ENCODE peak calls at places on chromosomes 16 and 17, in six cellular contexts. K, L, S, J, P and N are unnamed samples.

GRCh38 chr16:4053663-4054479 is 62.4 kb downstream of the ADCY9 start:
- DNase-seq in P (peak; percentile 76), S (peak; percentile 93), L (peak; percentile 79), K (no peak), J (peak; percentile 69), N (no peak)

GRCh38 chr16:65125871-65126270 is 4.0 kb upstream of the CDH11 start:
- DNase-seq in K (no peak), L (peak; percentile 54), S (no peak), J (no peak), P (no peak), N (no peak)

GRCh38 chr16:87790278-87791023 is 24.7 kb upstream of the KLHDC4 start:
- DNase-seq in J (no peak), L (no peak), P (no peak), S (peak; percentile 47), K (no peak), N (no peak)

GRCh38 chr17:62562656-62563055 is 64.8 kb upstream of the MRC2 start:
- DNase-seq in S (peak; percentile 57), L (peak; percentile 81), K (no peak), J (no peak), P (no peak), N (no peak)

GRCh38 chr16:79451196-79451816 is 149.2 kb downstream of the MAF start:
- DNase-seq in P (no peak), K (no peak), S (no peak), L (no peak), J (no peak), N (no peak)

GRCh38 chr16:58127033-58127556 is 2.1 kb downstream of the CFAP20 start:
- DNase-seq in K (no peak), P (no peak), S (no peak), J (no peak), L (peak; percentile 73), N (no peak)

GRCh38 chr16:77183137-77183536 is 7.9 kb upstream of the MON1B start:
- DNase-seq in K (no peak), L (no peak), P (no peak), S (no peak), J (no peak), N (no peak)

GRCh38 chr16:17318200-17318599 is 152.6 kb downstream of the XYLT1 start:
- DNase-seq in S (no peak), L (peak; percentile 79), P (no peak), J (no peak), K (no peak), N (no peak)

GRCh38 chr17:77210946-77211541 is 70.3 kb downstream of the SEC14L1 start:
- DNase-seq in S (no peak), K (no peak), L (no peak), J (no peak), P (no peak), N (no peak)

GRCh38 chr17:80263253-80264047 is 2.8 kb downstream of the RNF213 start:
- DNase-seq in K (no peak), S (peak; percentile 88), P (peak; percentile 92), J (peak; percentile 82), L (peak; percentile 88), N (no peak)

GRCh38 chr16:51116353-51116752 is 34.7 kb downstream of the SALL1 start:
- DNase-seq in L (no peak), J (no peak), P (no peak), S (no peak), K (no peak), N (no peak)

GRCh38 chr16:86640265-86640843 is 62.0 kb downstream of the FOXL1 start:
- DNase-seq in L (no peak), S (no peak), P (no peak), K (no peak), J (no peak), N (no peak)

DNA sequence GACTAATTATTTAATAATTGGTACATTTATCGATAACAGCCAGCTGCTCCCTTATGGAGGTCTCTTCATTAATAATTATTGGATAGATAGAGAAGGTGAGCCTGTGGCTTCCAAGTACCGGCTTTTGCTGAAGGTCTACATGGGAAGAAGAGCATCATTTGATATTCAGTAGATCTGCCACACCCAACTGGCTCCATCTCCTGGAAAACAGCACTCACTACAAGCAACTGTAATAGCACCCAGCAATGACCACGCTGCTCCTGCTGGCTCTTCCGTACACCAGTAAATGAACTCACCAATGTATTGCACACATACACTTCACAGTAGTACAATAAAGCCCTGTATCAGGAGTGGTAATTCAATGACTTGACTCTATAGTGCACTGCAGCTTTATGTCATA is 19.5 kb downstream of the MARVELD3 start:
- DNase-seq in K (no peak), S (no peak), J (no peak), P (no peak), L (peak; percentile 55), N (no peak)
- TF ChIP-seq CTCF in K (no peak), S (no peak), J (peak; percentile 25), P (no peak), L (peak; percentile 57), N (no peak)

GRCh38 chr17:59180626-59181025 is 25.1 kb downstream of the PRR11 start:
- DNase-seq in P (no peak), K (no peak), J (no peak), S (no peak), L (no peak), N (no peak)
- TF ChIP-seq CTCF in P (no peak), K (no peak), J (no peak), S (no peak), L (no peak), N (no peak)

DNA sequence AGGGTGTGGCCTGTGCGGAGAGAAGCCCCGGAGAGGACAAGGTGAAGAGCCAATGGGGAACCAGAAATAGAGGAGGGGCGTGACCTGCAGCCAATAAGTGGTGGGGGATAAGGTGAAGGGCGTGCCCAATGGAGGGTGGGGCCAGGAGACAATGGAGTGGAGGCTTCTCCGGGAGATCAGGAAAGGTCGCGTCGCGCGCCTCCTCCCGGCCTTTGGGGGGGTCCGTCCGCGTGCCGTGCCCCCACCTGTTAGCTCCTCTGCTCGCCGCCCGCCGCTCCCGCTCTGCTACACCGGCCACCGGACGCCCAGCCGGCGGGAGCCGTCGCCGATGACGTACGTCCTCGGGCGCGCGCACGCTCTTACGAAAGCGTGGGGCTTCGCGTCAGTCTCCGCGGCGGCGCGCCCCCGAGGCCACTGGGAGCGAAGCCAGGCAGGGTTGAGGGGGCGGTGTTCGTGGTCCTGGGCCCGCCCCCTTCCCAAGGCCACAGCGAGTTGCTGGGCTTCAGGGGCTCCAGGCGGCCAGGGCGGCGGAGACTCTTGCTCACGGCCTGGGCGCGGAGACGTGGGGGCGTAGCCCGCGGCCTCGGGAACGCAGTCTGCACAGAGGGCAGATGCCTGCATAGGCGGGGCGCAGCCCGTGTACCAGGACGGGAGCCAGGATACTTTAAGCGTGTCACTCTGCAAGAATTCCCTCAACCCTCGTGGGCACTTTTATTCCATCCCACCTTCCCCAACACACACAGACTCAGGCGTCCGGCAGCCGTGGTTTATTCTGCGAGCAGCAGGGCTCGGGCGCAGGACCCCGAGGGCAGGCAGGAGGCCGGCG is at the start of gene MATCAP1:
- DNase-seq in J (peak; percentile 91), L (peak; percentile 98), K (peak; percentile 94), P (peak; percentile 96), S (peak; percentile 97), N (peak; percentile 86)
- TF ChIP-seq CTCF in J (peak; percentile 8), L (no peak), K (no peak), P (no peak), S (no peak), N (no peak)

GRCh38 chr16:90084215-90084614 is 7.1 kb upstream of the PRDM7 start:
- DNase-seq in S (no peak), P (no peak), K (no peak), L (no peak), J (no peak), N (no peak)

GRCh38 chr16:90077757-90078593 is 844 bp upstream of the PRDM7 start:
- DNase-seq in S (no peak), L (peak; percentile 39), K (no peak), J (no peak), P (no peak), N (no peak)

GRCh38 chr16:90078594-90078895 is 1.4 kb upstream of the PRDM7 start:
- DNase-seq in S (no peak), P (no peak), K (no peak), L (no peak), J (no peak), N (peak; percentile 29)

GRCh38 chr16:90083139-90083538 is 6.0 kb upstream of the PRDM7 start:
- DNase-seq in S (no peak), P (no peak), L (no peak), K (no peak), J (no peak), N (no peak)

DNA sequence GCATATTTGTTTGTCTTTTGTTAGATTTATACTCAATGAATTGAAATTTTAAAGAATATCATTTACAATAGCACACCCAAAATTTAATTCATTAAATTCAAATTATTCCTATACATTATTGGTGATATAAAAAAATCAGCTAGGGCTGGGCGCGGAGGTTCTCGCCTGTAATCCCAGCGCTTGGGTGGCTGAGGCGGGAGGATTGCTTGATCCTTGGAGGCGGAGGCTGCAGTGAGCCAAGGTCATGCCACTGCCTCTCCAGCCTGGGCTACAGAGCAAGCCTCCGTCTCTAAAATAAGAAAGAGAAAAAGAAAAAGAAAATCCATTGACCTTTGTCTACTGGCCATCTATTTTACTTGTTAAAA is 4.5 kb upstream of the PRDM7 start:
- DNase-seq in L (no peak), P (no peak), J (no peak), K (peak; percentile 27), S (no peak), N (no peak)
- TF ChIP-seq CTCF in L (no peak), P (no peak), J (no peak), K (no peak), S (no peak), N (no peak)

GRCh38 chr17:20784100-20784665 is 204.7 kb downstream of the CDRT15L2 start:
- DNase-seq in J (no peak), K (no peak), L (no peak), P (no peak), S (no peak), N (no peak)

GRCh38 chr17:20774472-20775135 is 195.1 kb downstream of the CDRT15L2 start:
- DNase-seq in P (no peak), L (no peak), K (no peak), J (no peak), S (no peak), N (no peak)

GRCh38 chr17:20781260-20781659 is 201.7 kb downstream of the CDRT15L2 start:
- DNase-seq in S (no peak), J (no peak), L (no peak), K (no peak), P (no peak), N (no peak)

GRCh38 chr17:20775331-20775730 is 195.8 kb downstream of the CDRT15L2 start:
- DNase-seq in J (no peak), S (no peak), P (no peak), K (no peak), L (no peak), N (no peak)

GRCh38 chr17:20779521-20779920 is 200.0 kb downstream of the CDRT15L2 start:
- DNase-seq in L (no peak), J (no peak), P (no peak), S (no peak), K (no peak), N (no peak)
- TF ChIP-seq CTCF in L (no peak), J (no peak), P (no peak), S (no peak), K (no peak), N (no peak)

GRCh38 chr17:43170766-43171681 is at the start of gene NBR1:
- DNase-seq in J (peak; percentile 96), P (peak; percentile 97), L (peak; percentile 98), K (peak; percentile 96), S (peak; percentile 98), N (peak; percentile 96)
- TF ChIP-seq CTCF in J (no peak), P (no peak), L (no peak), K (no peak), S (no peak), N (no peak)